ENCODE peak calls at places on chromosomes 3 and 15, in four cellular contexts. J, I, A and K are unnamed samples.

GRCh38 chr3:32175607-32176197 is 62.8 kb upstream of the CMTM8 start:
- DNase-seq in I (peak; percentile 6), A (peak; percentile 84), J (peak; percentile 95), K (peak; percentile 73)

GRCh38 chr15:59662260-59662659 is 4.9 kb upstream of the GTF2A2 start:
- DNase-seq in J (no peak), A (peak; percentile 46), I (no peak), K (no peak)

GRCh38 chr3:130390079-130390478 is 44.6 kb downstream of the COL6A5 start:
- DNase-seq in I (no peak), J (no peak), A (no peak), K (no peak)

GRCh38 chr3:141476033-141476432 is 10.8 kb upstream of the RASA2 start:
- DNase-seq in A (no peak), J (no peak), I (no peak), K (peak; percentile 69)

GRCh38 chr3:186922790-186923189 is 7.5 kb upstream of the ST6GAL1 start:
- DNase-seq in I (no peak), A (no peak), J (no peak), K (no peak)

GRCh38 chr3:98763076-98763475 is at the start of gene ST3GAL6:
- DNase-seq in A (peak; percentile 84), J (no peak), I (no peak), K (no peak)

GRCh38 chr15:65400760-65401606 is 21.8 kb downstream of the IGDCC4 start:
- DNase-seq in J (peak; percentile 97), A (peak; percentile 72), I (no peak), K (peak; percentile 68)

GRCh38 chr3:3080309-3080708 is 29.9 kb downstream of the IL5RA start:
- DNase-seq in J (peak; percentile 25), A (no peak), I (no peak), K (no peak)

GRCh38 chr15:42903388-42904324 is 16.9 kb downstream of the TTBK2 start:
- DNase-seq in I (no peak), J (no peak), A (no peak), K (no peak)

GRCh38 chr15:58212909-58213526 is 74.8 kb downstream of the AQP9 start:
- DNase-seq in J (peak; percentile 54), A (peak; percentile 70), I (no peak), K (no peak)

GRCh38 chr3:29099296-29099695 is 181.6 kb upstream of the RBMS3 start:
- DNase-seq in J (no peak), A (peak; percentile 79), I (no peak), K (no peak)

GRCh38 chr15:25933456-25934158 is 70.5 kb upstream of the ATP10A start:
- DNase-seq in A (peak; percentile 80), I (peak; percentile 52), J (peak; percentile 90), K (peak; percentile 83)

GRCh38 chr15:47293763-47294162 is 423.5 kb upstream of the SEMA6D start:
- DNase-seq in I (no peak), J (peak; percentile 14), A (peak; percentile 92), K (no peak)